ENCODE peak calls at places on chromosomes 2 and 18, in ten cellular contexts. L is GM23338; B is CD8-positive, alpha-beta T cell; C is body of pancreas; A is SK-N-SH; E is fibroblast of lung; M is cardiac muscle cell; R is transverse colon; Z is OCI-LY7; S is A549. D is an unnamed sample.

GRCh38 chr2:69082430-69082997 is 69.5 kb downstream of the ANTXR1 start:
- DNase-seq in L (no peak), R (peak; percentile 55), A (no peak), C (peak; percentile 52), S (peak; percentile 97), B (no peak), M (no peak), Z (no peak), E (peak; percentile 85), D (no peak)

GRCh38 chr2:153059338-153060052 is 341.1 kb downstream of the ARL6IP6 start:
- DNase-seq in A (no peak), E (no peak), S (peak; percentile 86), B (no peak), L (peak; percentile 78), R (no peak), C (no peak), M (peak; percentile 20), Z (no peak), D (peak; percentile 43)

GRCh38 chr18:46148810-46149209 is 44.6 kb downstream of the HAUS1 start:
- DNase-seq in B (no peak), C (peak; percentile 56), S (peak; percentile 66), Z (peak; percentile 47), R (peak; percentile 25), E (peak; percentile 66), M (peak; percentile 80), L (peak; percentile 96), A (peak; percentile 70), D (peak; percentile 58)

GRCh38 chr2:56169521-56169920 is 14.3 kb upstream of the CCDC85A start:
- DNase-seq in C (no peak), R (no peak), L (no peak), A (no peak), E (no peak), S (no peak), B (no peak), Z (no peak), M (no peak), D (no peak)

GRCh38 chr2:75157435-75157834 is 41.9 kb downstream of the TACR1 start:
- DNase-seq in S (no peak), B (no peak), R (no peak), L (peak; percentile 54), E (no peak), C (no peak), Z (no peak), M (no peak), A (peak; percentile 35), D (no peak)

GRCh38 chr2:239225456-239225855 is 175.4 kb downstream of the HDAC4 start:
- DNase-seq in E (no peak), Z (no peak), L (no peak), B (no peak), S (no peak), R (no peak), C (no peak), A (no peak), M (no peak), D (no peak)

GRCh38 chr2:132607407-132607806 is 62.6 kb downstream of the LYPD1 start:
- DNase-seq in E (no peak), Z (no peak), M (no peak), L (no peak), S (no peak), A (no peak), C (no peak), R (no peak), B (no peak), D (no peak)

GRCh38 chr2:14872779-14873325 is 240.3 kb downstream of the LRATD1 start:
- DNase-seq in B (no peak), A (no peak), L (no peak), R (no peak), E (no peak), C (no peak), Z (no peak), M (no peak), S (no peak), D (no peak)

GRCh38 chr18:8705941-8706544 is 687 bp downstream of the MTCL1 start:
- DNase-seq in S (no peak), B (no peak), L (peak; percentile 23), Z (peak; percentile 61), C (peak; percentile 33), M (no peak), R (no peak), A (peak; percentile 72), E (no peak), D (no peak)

GRCh38 chr2:50672286-50672685 is 359.6 kb downstream of the NRXN1 start:
- DNase-seq in A (no peak), M (no peak), E (no peak), L (no peak), S (no peak), C (no peak), R (no peak), B (no peak), Z (no peak), D (no peak)

GRCh38 chr2:50674876-50675275 is 357.1 kb downstream of the NRXN1 start:
- DNase-seq in L (peak; percentile 54), R (no peak), Z (peak; percentile 6), E (no peak), M (no peak), C (no peak), A (no peak), B (no peak), S (peak; percentile 12), D (peak; percentile 6)
- TF ChIP-seq CTCF in L (peak; percentile 48), R (no peak), Z (peak; percentile 41), E (no peak), M (no peak), C (no peak), A (no peak), B (no peak), S (peak; percentile 7), D (no peak)

GRCh38 chr2:128303095-128303791 is 15.4 kb downstream of the HS6ST1 start:
- DNase-seq in M (no peak), Z (peak; percentile 12), B (no peak), C (no peak), A (no peak), E (no peak), S (no peak), R (no peak), L (no peak), D (no peak)
- H3K4me1 ChIP-seq in M (peaks cover 14% of the 10 kb centered on the region), Z (peaks cover 27% of the 10 kb centered on the region), B (no peaks in the 10 kb centered on the region), C (peaks cover 66% of the 10 kb centered on the region), A (peaks cover 22% of the 10 kb centered on the region), E (peaks cover 46% of the 10 kb centered on the region), S (peaks cover 41% of the 10 kb centered on the region), R (peaks cover 44% of the 10 kb centered on the region), L (peaks cover 17% of the 10 kb centered on the region), D (peaks cover 8% of the 10 kb centered on the region)

GRCh38 chr2:18422416-18423165 is 137.9 kb downstream of the RDH14 start:
- DNase-seq in L (no peak), E (peak; percentile 45), A (no peak), C (no peak), M (no peak), B (no peak), S (no peak), Z (no peak), R (no peak), D (no peak)

GRCh38 chr2:18423636-18424035 is 136.8 kb downstream of the RDH14 start:
- DNase-seq in S (no peak), L (no peak), C (no peak), M (no peak), E (peak; percentile 62), Z (no peak), A (no peak), R (no peak), B (no peak), D (no peak)

GRCh38 chr2:18428516-18428915 is 131.9 kb downstream of the RDH14 start:
- DNase-seq in B (no peak), S (no peak), E (no peak), C (no peak), M (no peak), A (no peak), Z (no peak), L (no peak), R (no peak), D (no peak)

GRCh38 chr2:18426174-18426573 is 134.3 kb downstream of the RDH14 start:
- DNase-seq in S (no peak), B (no peak), L (no peak), R (no peak), C (no peak), Z (no peak), A (no peak), E (no peak), M (no peak), D (no peak)

GRCh38 chr2:18425186-18425585 is 135.3 kb downstream of the RDH14 start:
- DNase-seq in A (no peak), M (no peak), R (no peak), C (no peak), S (no peak), E (peak; percentile 41), Z (no peak), L (peak; percentile 33), B (no peak), D (no peak)
- TF ChIP-seq CTCF in A (no peak), M (no peak), R (no peak), C (no peak), S (no peak), E (peak; percentile 6), Z (no peak), L (peak; percentile 30), B (no peak), D (peak; percentile 13)

GRCh38 chr18:45012286-45012685 is 331.6 kb downstream of the SETBP1 start:
- DNase-seq in R (no peak), L (peak; percentile 36), A (no peak), M (no peak), B (no peak), S (no peak), Z (no peak), C (no peak), E (no peak), D (no peak)

GRCh38 chr18:45006934-45007333 is 326.2 kb downstream of the SETBP1 start:
- DNase-seq in B (no peak), L (no peak), E (peak; percentile 3), R (no peak), S (no peak), A (no peak), Z (no peak), M (no peak), C (no peak), D (no peak)

GRCh38 chr18:45009766-45010165 is 329.1 kb downstream of the SETBP1 start:
- DNase-seq in Z (no peak), S (no peak), A (no peak), R (no peak), E (no peak), C (peak; percentile 22), M (no peak), L (no peak), B (no peak), D (no peak)

GRCh38 chr18:45007531-45007930 is 326.8 kb downstream of the SETBP1 start:
- DNase-seq in C (no peak), S (no peak), R (no peak), A (no peak), M (no peak), B (no peak), L (no peak), E (no peak), Z (no peak), D (no peak)

DNA sequence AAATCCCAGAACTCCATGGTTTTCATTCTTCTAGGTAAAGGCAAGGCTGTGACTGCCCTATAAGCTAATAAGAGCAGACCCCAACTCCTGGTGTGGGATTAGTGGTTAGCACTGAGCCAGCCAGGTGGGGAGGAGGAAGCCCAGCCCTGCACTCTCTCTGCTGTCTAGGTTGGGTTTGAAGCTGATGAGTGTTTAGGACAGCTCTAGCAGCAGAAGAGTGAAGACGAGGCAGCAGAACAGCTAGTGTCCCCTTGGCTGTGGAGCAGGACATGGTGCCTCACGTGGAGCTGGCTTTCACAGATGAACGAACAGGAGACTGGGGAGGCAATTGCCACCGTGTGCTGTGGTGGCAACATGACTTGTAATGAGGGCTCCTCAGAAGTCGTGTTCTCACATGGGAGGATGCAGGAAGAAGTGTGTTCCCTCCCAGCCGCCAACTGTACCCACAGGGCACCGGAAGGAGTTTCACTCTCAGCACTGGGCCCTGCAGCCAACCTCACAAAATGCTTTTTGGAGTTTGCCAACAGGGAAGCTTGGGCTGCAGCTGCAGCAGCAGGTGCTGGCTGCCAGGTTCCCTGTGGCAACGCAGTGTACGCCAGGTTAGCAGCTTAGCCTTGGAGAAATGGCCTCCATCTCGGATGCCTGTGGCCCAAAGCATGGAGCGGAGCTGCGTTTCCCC is 328.1 kb downstream of the SETBP1 start:
- DNase-seq in R (no peak), B (no peak), S (no peak), M (no peak), A (no peak), E (no peak), L (no peak), C (no peak), Z (no peak), D (no peak)
- H3K4me1 ChIP-seq in R (no peaks in the 10 kb centered on the region), B (peaks cover 7% of the 10 kb centered on the region), S (peaks cover under 1% of the 10 kb centered on the region), M (no peaks in the 10 kb centered on the region), A (peaks cover 18% of the 10 kb centered on the region), E (peaks cover 10% of the 10 kb centered on the region), L (peaks cover 3% of the 10 kb centered on the region), C (peaks cover 18% of the 10 kb centered on the region), Z (no peaks in the 10 kb centered on the region), D (no peaks in the 10 kb centered on the region)